ENCODE peak calls at places on chromosomes 12 and 14, in four cellular contexts. F is AG10803, S is left ventricle myocardium inferior, C is ovary. O is an unnamed sample.
A peak's percentile ranks its signal among the peaks of the same experiment; 100 is the strongest.

GRCh38 chr12:105995986-105996385 is 142.8 kb downstream of the NUAK1 start:
- DNase-seq in F (peak; percentile 34), S (no peak), C (no peak), O (no peak)

GRCh38 chr12:54759751-54760150 is 94.6 kb upstream of the MUCL1 start:
- DNase-seq in F (peak; percentile 11), S (no peak), C (no peak), O (no peak)

GRCh38 chr14:81127785-81128184 is 93.0 kb downstream of the GTF2A1 start:
- DNase-seq in F (peak; percentile 4), S (no peak), C (no peak), O (no peak)

GRCh38 chr14:65258391-65258790 is 154.1 kb upstream of the FUT8 start:
- DNase-seq in F (peak; percentile 66), S (no peak), C (no peak), O (no peak)

GRCh38 chr14:70981005-70981952 is 74.0 kb downstream of the PCNX1 start:
- DNase-seq in F (no peak), S (no peak), C (no peak), O (no peak)

GRCh38 chr14:68911594-68912227 is 67.4 kb downstream of the ACTN1 start:
- DNase-seq in F (peak; percentile 64), S (peak; percentile 64), C (peak; percentile 67), O (peak; percentile 64)

GRCh38 chr12:19872745-19873144 is 433.5 kb downstream of the AEBP2 start:
- DNase-seq in F (no peak), S (no peak), C (no peak), O (no peak)

GRCh38 chr14:77204457-77204796 is 22.8 kb downstream of the TMEM63C start:
- DNase-seq in F (no peak), S (no peak), C (no peak), O (no peak)

GRCh38 chr12:121274036-121274763 is 22.3 kb downstream of the CAMKK2 start:
- DNase-seq in F (no peak), S (no peak), C (no peak), O (no peak)

GRCh38 chr12:43222796-43223195 is 329.2 kb downstream of the ADAMTS20 start:
- DNase-seq in F (no peak), S (no peak), C (no peak), O (no peak)

GRCh38 chr14:71063351-71063750 is 156.1 kb downstream of the PCNX1 start:
- DNase-seq in F (no peak), S (no peak), C (no peak), O (no peak)

GRCh38 chr14:36859119-36859518 is 197.5 kb downstream of the PAX9 start:
- DNase-seq in F (no peak), S (no peak), C (no peak), O (no peak)

GRCh38 chr14:34420547-34421150 is 41.4 kb downstream of the SPTSSA start:
- DNase-seq in F (no peak), S (no peak), C (no peak), O (no peak)

GRCh38 chr14:92362781-92363235 is 39.8 kb downstream of the SLC24A4 start:
- DNase-seq in F (peak; percentile 63), S (no peak), C (no peak), O (peak; percentile 76)

GRCh38 chr12:89858718-89859117 is 150.1 kb upstream of the ATP2B1 start:
- DNase-seq in F (no peak), S (no peak), C (no peak), O (no peak)

GRCh38 chr14:52553671-52554575 is 1.3 kb downstream of the GPR137C start:
- DNase-seq in F (peak; percentile 77), S (peak; percentile 85), C (peak; percentile 89), O (peak; percentile 92)

GRCh38 chr14:69879175-69880047 is at the start of gene SMOC1:
- DNase-seq in F (no peak), S (no peak), C (no peak), O (peak; percentile 92)

DNA sequence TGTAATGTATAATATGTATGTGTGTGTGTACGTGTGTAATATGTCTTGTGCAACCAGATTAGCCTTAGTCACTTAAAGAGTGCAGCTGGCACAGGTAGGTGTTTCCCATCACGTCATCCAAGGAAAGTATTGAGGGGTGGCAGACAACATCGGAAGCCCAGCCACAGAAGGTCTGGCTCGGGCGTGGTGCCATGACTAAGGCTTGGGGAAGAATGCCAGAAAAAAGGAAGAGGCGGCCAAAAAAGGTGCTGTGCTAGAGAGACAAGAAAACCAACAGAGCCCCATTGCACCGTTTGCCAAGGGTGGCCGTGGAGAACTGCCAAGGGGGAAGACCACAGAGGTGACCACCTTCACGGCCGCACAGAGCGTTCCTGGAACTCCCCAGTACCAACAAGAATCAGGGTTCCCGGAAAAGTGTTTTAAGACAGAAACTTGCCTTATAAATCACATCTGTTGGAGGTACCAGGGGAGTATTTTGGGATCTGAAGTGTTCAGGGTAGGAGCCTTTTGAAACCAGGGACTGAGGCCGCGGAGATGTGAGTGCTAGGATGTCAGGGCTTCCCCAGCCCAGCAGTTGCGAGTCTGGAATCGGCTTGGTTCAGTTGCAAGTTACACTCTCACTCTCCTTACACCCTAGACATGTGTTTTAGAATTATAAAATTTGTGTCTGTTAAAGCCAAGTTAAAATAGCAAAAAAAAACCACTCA is 131.2 kb upstream of the DYRK2 start:
- DNase-seq in F (peak; percentile 22), S (no peak), C (peak; percentile 16), O (peak; percentile 37)
- H3K4me3 ChIP-seq in F (no peak overlapping the region), S (no peak overlapping the region), C (no peak overlapping the region), O (no peak overlapping the region)

GRCh38 chr12:62604856-62605255 is 138.2 kb downstream of the MON2 start:
- DNase-seq in F (peak; percentile 59), S (no peak), C (no peak), O (no peak)
- H3K4me3 ChIP-seq in F (peak overlapping the region; percentile 84), S (peak overlapping the region; percentile 86), C (peak overlapping the region; percentile 54), O (no peak overlapping the region)

DNA sequence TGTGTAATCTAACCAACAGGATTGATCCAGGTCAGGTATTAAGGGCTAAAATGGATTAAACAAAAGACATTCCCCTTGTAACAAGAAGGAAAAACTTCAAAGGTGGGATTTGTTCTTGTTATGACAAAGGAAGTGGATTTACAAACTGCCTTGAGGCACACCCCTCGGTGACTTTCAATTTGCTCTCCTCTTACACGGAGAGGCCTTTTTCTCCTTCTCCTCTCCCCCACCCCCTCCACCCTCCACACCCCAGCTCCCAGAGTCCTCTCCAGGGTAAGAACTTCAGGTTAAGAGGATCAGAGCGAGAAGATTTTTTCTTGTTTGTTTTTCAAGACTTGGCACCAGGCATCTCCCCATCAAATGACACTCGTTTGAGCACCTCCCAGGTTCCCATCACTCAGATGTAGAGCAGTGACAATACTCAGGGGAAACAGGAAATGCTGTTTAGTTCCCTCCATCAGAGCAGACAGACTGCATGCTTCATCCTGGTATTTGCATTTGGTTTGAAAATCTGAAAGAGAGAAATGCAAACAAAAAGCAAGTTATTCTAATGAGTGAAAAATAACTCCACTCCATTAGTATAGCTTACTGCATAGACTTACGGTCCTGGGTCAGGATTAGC is 77.6 kb upstream of the TMEM260 start:
- DNase-seq in F (no peak), S (no peak), C (no peak), O (no peak)
- H3K4me3 ChIP-seq in F (no peak overlapping the region), S (no peak overlapping the region), C (no peak overlapping the region), O (no peak overlapping the region)

GRCh38 chr12:72269491-72269890 is 2.7 kb upstream of the TRHDE start:
- DNase-seq in F (no peak), S (no peak), C (no peak), O (no peak)
- H3K4me3 ChIP-seq in F (peak overlapping the region; percentile 18), S (no peak overlapping the region), C (no peak overlapping the region), O (no peak overlapping the region)

GRCh38 chr12:97005174-97005573 is 98.1 kb downstream of the NEDD1 start:
- DNase-seq in F (no peak), S (no peak), C (no peak), O (no peak)

GRCh38 chr12:97005612-97006011 is 98.6 kb downstream of the NEDD1 start:
- DNase-seq in F (no peak), S (no peak), C (no peak), O (no peak)

GRCh38 chr12:97003276-97003675 is 96.2 kb downstream of the NEDD1 start:
- DNase-seq in F (no peak), S (no peak), C (no peak), O (no peak)

GRCh38 chr12:97006585-97006984 is 99.5 kb downstream of the NEDD1 start:
- DNase-seq in F (no peak), S (no peak), C (no peak), O (no peak)
- H3K4me3 ChIP-seq in F (no peak overlapping the region), S (no peak overlapping the region), C (no peak overlapping the region), O (no peak overlapping the region)

DNA sequence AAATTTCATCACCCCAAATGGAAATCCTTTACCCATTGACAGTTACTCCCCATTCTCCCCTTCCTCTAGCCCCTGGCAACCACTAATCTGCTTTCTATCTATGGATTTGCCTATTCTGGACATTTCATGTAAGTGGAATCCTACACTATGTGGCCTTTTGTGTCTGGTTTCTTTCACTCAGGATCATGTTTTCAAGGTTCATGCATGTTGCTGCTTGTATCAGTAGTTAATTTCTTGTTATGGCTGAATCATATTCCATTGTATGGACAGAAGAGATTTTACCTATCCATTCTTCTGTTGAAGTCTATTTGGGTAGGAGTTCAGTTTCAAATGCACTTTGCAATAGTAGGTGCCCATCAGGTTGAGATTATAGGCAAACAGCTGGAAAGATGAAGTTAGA is 1.4 kb downstream of the RFC5 start:
- DNase-seq in F (no peak), S (no peak), C (no peak), O (no peak)
- H3K4me3 ChIP-seq in F (no peak overlapping the region), S (no peak overlapping the region), C (no peak overlapping the region), O (no peak overlapping the region)

GRCh38 chr14:58777541-58777979 is 139.8 kb downstream of the DACT1 start:
- DNase-seq in F (no peak), S (no peak), C (no peak), O (no peak)
- H3K4me3 ChIP-seq in F (no peak overlapping the region), S (no peak overlapping the region), C (no peak overlapping the region), O (no peak overlapping the region)

GRCh38 chr12:65825323-65825572 is 965 bp downstream of the HMGA2 start:
- DNase-seq in F (no peak), S (no peak), C (no peak), O (no peak)

GRCh38 chr12:65828711-65829339 is 4.5 kb downstream of the HMGA2 start:
- DNase-seq in F (no peak), S (no peak), C (no peak), O (no peak)

GRCh38 chr12:65827827-65828231 is 3.5 kb downstream of the HMGA2 start:
- DNase-seq in F (no peak), S (no peak), C (no peak), O (no peak)

GRCh38 chr12:65825573-65826512 is 1.6 kb downstream of the HMGA2 start:
- DNase-seq in F (peak; percentile 44), S (no peak), C (peak; percentile 10), O (peak; percentile 14)

GRCh38 chr12:65826513-65827171 is 2.4 kb downstream of the HMGA2 start:
- DNase-seq in F (peak; percentile 76), S (no peak), C (no peak), O (no peak)
- H3K4me3 ChIP-seq in F (peak overlapping the region; percentile 84), S (peak overlapping the region; percentile 73), C (no peak overlapping the region), O (no peak overlapping the region)